ENCODE peak calls at places on chromosomes 1 and 21, in five cellular contexts. E, B, N, A and Y are unnamed samples.

GRCh38 chr21:44718571-44718970 is 7.2 kb upstream of the TSPEAR start:
- DNase-seq in A (no peak), N (peak; percentile 59), B (no peak), E (no peak), Y (no peak)

GRCh38 chr1:93488222-93488621 is 40.3 kb downstream of the FNBP1L start:
- DNase-seq in E (no peak), B (no peak), A (no peak), N (no peak), Y (no peak)

GRCh38 chr1:226276987-226277386 is 32.0 kb downstream of the LIN9 start:
- DNase-seq in N (no peak), B (no peak), A (no peak), E (no peak), Y (no peak)

GRCh38 chr1:217622042-217622441 is 8.8 kb downstream of the GPATCH2 start:
- DNase-seq in N (no peak), A (no peak), B (no peak), E (no peak), Y (no peak)

GRCh38 chr1:3911521-3911845 is 11.4 kb upstream of the C1orf174 start:
- DNase-seq in B (no peak), A (no peak), N (no peak), E (no peak), Y (no peak)

GRCh38 chr1:86858524-86859261 is 55.2 kb downstream of the SELENOF start:
- DNase-seq in E (no peak), N (no peak), B (no peak), A (no peak), Y (no peak)

GRCh38 chr1:11307837-11308236 is 34.8 kb downstream of the UBIAD1 start:
- DNase-seq in E (no peak), N (no peak), A (no peak), B (no peak), Y (no peak)

GRCh38 chr1:221708076-221708571 is 33.8 kb downstream of the DUSP10 start:
- DNase-seq in N (no peak), E (no peak), A (no peak), B (peak; percentile 17), Y (no peak)

GRCh38 chr1:185287451-185287850 is 29.6 kb downstream of the IVNS1ABP start:
- DNase-seq in N (no peak), B (no peak), E (no peak), A (no peak), Y (no peak)

GRCh38 chr21:30329203-30329868 is 8.2 kb downstream of the KRTAP27-1 start:
- DNase-seq in B (no peak), E (no peak), A (no peak), N (no peak), Y (no peak)

GRCh38 chr21:42781981-42782722 is 97.2 kb downstream of the WDR4 start:
- DNase-seq in N (no peak), B (no peak), A (no peak), E (no peak), Y (no peak)

GRCh38 chr1:33849206-33849605 is 14.7 kb upstream of the HMGB4 start:
- DNase-seq in E (no peak), B (no peak), A (no peak), N (no peak), Y (no peak)

GRCh38 chr1:94562502-94563260 is 21.1 kb upstream of the F3 start:
- DNase-seq in E (no peak), B (no peak), A (peak; percentile 65), N (peak; percentile 68), Y (no peak)

GRCh38 chr1:201020040-201020591 is 3.4 kb downstream of the KIF21B start:
- DNase-seq in A (no peak), E (no peak), N (no peak), B (no peak), Y (no peak)

GRCh38 chr1:18734001-18734400 is 103.4 kb downstream of the PAX7 start:
- DNase-seq in B (no peak), N (no peak), A (no peak), E (no peak), Y (no peak)

GRCh38 chr1:204583909-204584632 is 67.9 kb downstream of the MDM4 start:
- DNase-seq in N (no peak), E (no peak), A (no peak), B (no peak), Y (no peak)

GRCh38 chr1:39129514-39129913 is 75.0 kb upstream of the MACF1 start:
- DNase-seq in B (no peak), N (no peak), E (no peak), A (no peak), Y (no peak)

GRCh38 chr21:27462786-27463185 is 495.9 kb upstream of the ADAMTS5 start:
- DNase-seq in N (no peak), E (no peak), B (no peak), A (no peak), Y (no peak)

GRCh38 chr1:213286235-213286634 is 235.2 kb downstream of the RPS6KC1 start:
- DNase-seq in B (no peak), A (no peak), E (no peak), N (no peak), Y (no peak)

GRCh38 chr21:15774590-15774989 is 44.8 kb downstream of the USP25 start:
- DNase-seq in E (no peak), A (no peak), B (no peak), N (no peak), Y (no peak)

GRCh38 chr1:38941527-38942019 is at the start of gene RHBDL2:
- DNase-seq in B (no peak), A (peak; percentile 73), E (no peak), N (peak; percentile 81), Y (no peak)

GRCh38 chr1:229410692-229411433 is 23.0 kb downstream of the ACTA1 start:
- DNase-seq in N (no peak), E (no peak), B (no peak), A (peak; percentile 35), Y (peak; percentile 34)

GRCh38 chr1:54361342-54361741 is 44.9 kb downstream of the SSBP3 start:
- DNase-seq in E (no peak), B (no peak), A (no peak), N (no peak), Y (no peak)
- TF ChIP-seq CTCF in E (no peak), B (no peak), A (no peak), N (no peak), Y (no peak)

DNA sequence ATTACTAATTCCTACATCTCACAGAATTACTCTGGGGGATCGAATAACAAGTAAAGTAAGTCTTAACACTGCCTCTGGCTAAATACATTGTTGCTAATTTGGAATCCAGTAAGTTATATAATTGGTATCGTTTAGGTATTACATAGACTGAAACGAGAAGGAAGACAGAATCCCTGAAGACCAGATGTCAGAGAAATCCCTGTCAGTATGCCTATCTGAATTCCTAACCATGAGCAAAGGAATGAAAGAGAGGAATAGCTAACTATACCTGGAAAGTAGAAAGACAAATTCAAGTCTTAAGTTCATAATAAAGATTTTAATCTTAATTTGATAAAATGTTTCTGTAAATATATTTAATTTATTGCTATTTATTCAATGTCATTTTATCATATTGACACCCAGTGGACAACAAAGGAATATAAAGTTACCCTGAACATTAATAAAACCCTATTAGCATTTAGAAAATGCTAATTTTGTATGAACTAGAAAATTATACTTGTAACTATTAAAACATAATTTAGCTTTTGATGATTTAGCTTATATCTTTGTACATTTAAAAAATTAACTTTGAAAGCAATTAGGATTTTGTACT is 11.4 kb downstream of the DEPDC1 start:
- DNase-seq in B (no peak), A (no peak), E (no peak), N (no peak), Y (no peak)
- TF ChIP-seq CTCF in B (no peak), A (no peak), E (no peak), N (no peak), Y (no peak)

GRCh38 chr1:62435231-62436038 is 1.4 kb upstream of the USP1 start:
- DNase-seq in E (no peak), N (no peak), B (no peak), A (no peak), Y (no peak)

GRCh38 chr1:62436466-62437272 is at the start of gene USP1:
- DNase-seq in N (peak; percentile 97), E (peak; percentile 99), A (peak; percentile 98), B (peak; percentile 98), Y (peak; percentile 99)

GRCh38 chr1:62434612-62434994 is 2.2 kb upstream of the USP1 start:
- DNase-seq in E (no peak), B (no peak), A (no peak), N (no peak), Y (no peak)

GRCh38 chr1:62436039-62436465 is 797 bp upstream of the USP1 start:
- DNase-seq in A (no peak), B (peak; percentile 97), N (peak; percentile 98), E (peak; percentile 7), Y (no peak)

DNA sequence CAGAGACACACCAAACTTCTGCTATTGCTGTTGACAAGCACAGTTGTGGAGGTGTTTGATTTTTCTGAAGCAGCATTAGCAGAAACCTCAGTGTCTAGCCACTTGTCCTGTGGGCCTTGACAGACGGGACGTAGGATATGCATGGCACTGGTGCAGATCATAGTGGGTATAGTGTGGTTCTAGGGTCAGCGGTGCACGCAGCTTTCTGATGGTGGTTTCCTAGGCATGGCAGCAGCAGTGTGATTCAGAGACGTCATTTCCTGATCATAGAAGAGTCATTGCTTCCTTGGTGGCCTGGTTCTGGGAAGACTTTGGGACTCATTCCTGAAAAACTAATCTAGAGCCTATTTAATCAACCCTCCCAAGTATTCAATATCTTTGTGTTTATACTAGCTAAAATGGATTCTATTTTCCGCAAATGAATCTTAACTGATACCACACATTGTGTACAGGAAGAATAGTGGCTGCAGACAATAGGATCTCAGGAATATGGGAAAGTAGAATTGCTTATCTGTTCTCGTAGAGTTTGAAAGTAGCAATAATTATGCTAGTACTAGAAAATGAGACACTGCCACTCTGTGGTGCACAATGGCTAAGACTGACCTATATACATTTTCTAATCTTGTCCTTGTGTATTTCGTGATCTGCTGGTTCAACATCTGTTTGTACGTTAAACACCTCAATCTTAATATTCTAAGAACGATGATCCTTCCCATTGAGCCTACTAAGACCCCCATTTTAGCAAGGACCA is 2.8 kb upstream of the USP1 start:
- DNase-seq in N (no peak), B (no peak), E (no peak), A (no peak), Y (no peak)
- TF ChIP-seq CTCF in N (no peak), B (no peak), E (no peak), A (no peak), Y (no peak)

GRCh38 chr1:30329802-30330557 is 393.4 kb downstream of the MATN1 start:
- DNase-seq in A (peak; percentile 16), E (no peak), B (no peak), N (no peak), Y (no peak)

GRCh38 chr1:30330644-30331043 is 392.7 kb downstream of the MATN1 start:
- DNase-seq in A (peak; percentile 10), B (no peak), N (no peak), E (no peak), Y (no peak)

GRCh38 chr1:30328401-30329262 is 394.8 kb downstream of the MATN1 start:
- DNase-seq in E (no peak), B (no peak), N (no peak), A (peak; percentile 23), Y (no peak)

GRCh38 chr1:30328100-30328370 is 395.4 kb downstream of the MATN1 start:
- DNase-seq in B (no peak), N (no peak), A (no peak), E (no peak), Y (no peak)

DNA sequence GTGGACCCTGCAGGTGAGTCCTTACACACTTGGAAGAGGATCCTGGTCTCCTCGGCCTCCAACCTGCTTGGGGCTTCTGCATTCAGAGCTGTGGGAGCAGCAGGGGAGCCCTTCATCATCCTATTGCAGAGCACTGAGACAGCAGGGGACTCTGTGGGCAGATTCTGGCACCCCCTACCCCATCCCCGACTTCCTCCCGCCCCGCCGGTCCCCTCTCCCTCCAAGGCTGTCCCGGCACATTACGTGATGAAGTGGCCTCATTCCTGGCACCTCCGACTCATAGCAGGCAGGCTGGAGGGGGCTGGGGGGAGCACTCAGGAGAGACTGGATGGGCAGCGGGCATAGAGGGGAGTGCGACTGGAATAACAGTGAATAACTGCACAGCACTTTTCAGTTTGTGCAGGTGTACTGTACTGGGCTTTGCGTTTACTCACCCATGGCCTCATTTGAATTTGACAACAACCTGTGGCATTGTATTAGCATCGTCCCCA is 394.1 kb downstream of the MATN1 start:
- DNase-seq in E (no peak), B (no peak), N (no peak), A (peak; percentile 25), Y (no peak)
- TF ChIP-seq CTCF in E (no peak), B (no peak), N (no peak), A (no peak), Y (no peak)